ENCODE peak calls at places on chromosome 1, in nine cellular contexts. B is brain microvascular endothelial cell, C is T1000, I is Right ventricle myocardium superior, S is NCI-H2171 treated with DMSO at 0.1 percent for 48 hours, H is GM13977, R is mucosa of gallbladder, J is iris pigment epithelial cell, N is epithelial cell of esophagus. O is an unnamed sample.

GRCh38 chr1:111552587-111552986 is 49.2 kb upstream of the ADORA3 start:
- DNase-seq in I (no peak), H (no peak), B (no peak), S (no peak), R (no peak), J (no peak), N (no peak), C (no peak), O (no peak)

GRCh38 chr1:230263573-230264195 is 162.4 kb downstream of the PGBD5 start:
- DNase-seq in J (no peak), B (no peak), R (no peak), H (no peak), C (no peak), I (peak; percentile 13), S (peak; percentile 43), N (no peak), O (no peak)

GRCh38 chr1:22747021-22747734 is 36.5 kb downstream of the EPHB2 start:
- DNase-seq in B (peak; percentile 70), H (no peak), I (no peak), R (no peak), S (peak; percentile 61), N (peak; percentile 82), J (peak; percentile 80), C (peak; percentile 86), O (no peak)

GRCh38 chr1:241770115-241770514 is 77.9 kb upstream of the EXO1 start:
- DNase-seq in J (no peak), H (no peak), I (no peak), S (no peak), B (no peak), R (no peak), N (no peak), C (no peak), O (no peak)

GRCh38 chr1:53079251-53079650 is 17.2 kb downstream of the PODN start:
- DNase-seq in B (no peak), S (no peak), H (no peak), N (no peak), I (peak; percentile 36), J (no peak), C (no peak), R (no peak), O (no peak)

GRCh38 chr1:159755608-159756007 is 25.2 kb upstream of the DUSP23 start:
- DNase-seq in B (no peak), S (no peak), H (no peak), I (no peak), R (no peak), N (no peak), J (no peak), C (no peak), O (no peak)

GRCh38 chr1:227889863-227890405 is 57.8 kb downstream of the WNT9A start:
- DNase-seq in C (no peak), S (no peak), N (no peak), B (no peak), H (no peak), R (no peak), I (no peak), J (no peak), O (no peak)

GRCh38 chr1:215484111-215484914 is 82.8 kb upstream of the KCTD3 start:
- DNase-seq in C (no peak), I (no peak), J (no peak), S (no peak), H (no peak), N (no peak), R (no peak), B (no peak), O (no peak)

GRCh38 chr1:156789621-156790318 is 22.4 kb downstream of the PRCC start:
- DNase-seq in J (no peak), H (no peak), B (no peak), C (no peak), N (no peak), R (no peak), S (no peak), I (no peak), O (no peak)

GRCh38 chr1:201756411-201756810 is 72.5 kb upstream of the IPO9 start:
- DNase-seq in B (peak; percentile 62), C (no peak), H (no peak), R (no peak), J (peak; percentile 82), N (peak; percentile 45), I (no peak), S (no peak), O (no peak)

GRCh38 chr1:32948082-32948722 is 16.4 kb downstream of the RNF19B start:
- DNase-seq in N (no peak), H (no peak), S (no peak), J (no peak), B (no peak), R (no peak), C (no peak), I (no peak), O (no peak)

GRCh38 chr1:161966076-161966475 is 57.6 kb downstream of the OLFML2B start:
- DNase-seq in R (no peak), N (no peak), J (peak; percentile 29), I (no peak), S (no peak), H (no peak), C (no peak), B (no peak), O (no peak)

GRCh38 chr1:206013017-206013800 is 10.0 kb upstream of the RAB7B start:
- DNase-seq in C (no peak), J (no peak), I (no peak), B (no peak), H (no peak), R (no peak), S (no peak), N (no peak), O (no peak)

GRCh38 chr1:181173761-181174371 is 85.4 kb downstream of the IER5 start:
- DNase-seq in B (no peak), J (no peak), N (no peak), R (no peak), H (no peak), S (no peak), C (no peak), I (no peak), O (no peak)

GRCh38 chr1:207619833-207620572 is 24.9 kb upstream of the CR1L start:
- DNase-seq in H (peak; percentile 56), J (peak; percentile 45), B (peak; percentile 43), S (peak; percentile 50), I (no peak), C (no peak), R (peak; percentile 33), N (peak; percentile 57), O (peak; percentile 47)

O was measured in T-helper 2 cell.